ENCODE peak calls at places on chromosomes 1 and 21, in four cellular contexts. One of them, this sample, is unnamed.

GRCh38 chr21:30340714-30341573 is 3.5 kb upstream of the KRTAP27-1 start:
- DNase-seq in HuH-7.5: peak; percentile 4
- DNase-seq in K562: peak; percentile 37
- DNase-seq in ELR: peak; percentile 23
- DNase-seq in this sample: peak; percentile 6

GRCh38 chr21:34996304-34997081 is 52.6 kb downstream of the RUNX1 start:
- DNase-seq in ELR: peak; percentile 39
- DNase-seq in HuH-7.5: no peak
- DNase-seq in K562: peak; percentile 92
- DNase-seq in this sample: peak; percentile 55

GRCh38 chr1:197774691-197775281 is 494 bp downstream of the DENND1B start:
- DNase-seq in HuH-7.5: peak; percentile 22
- DNase-seq in ELR: peak; percentile 81
- DNase-seq in K562: peak; percentile 69
- DNase-seq in this sample: peak; percentile 82

GRCh38 chr1:85277027-85277625 is 694 bp upstream of the BCL10 start:
- DNase-seq in ELR: no peak
- DNase-seq in HuH-7.5: no peak
- DNase-seq in K562: no peak
- DNase-seq in this sample: no peak

GRCh38 chr1:246765521-246765920 is 41.3 kb downstream of the SCCPDH start:
- DNase-seq in ELR: no peak
- DNase-seq in HuH-7.5: no peak
- DNase-seq in K562: no peak
- DNase-seq in this sample: no peak

GRCh38 chr1:221698579-221699349 is 43.1 kb downstream of the DUSP10 start:
- DNase-seq in K562: no peak
- DNase-seq in ELR: no peak
- DNase-seq in HuH-7.5: no peak
- DNase-seq in this sample: no peak

GRCh38 chr1:28582248-28582615 is 9.8 kb upstream of the RAB42 start:
- DNase-seq in ELR: peak; percentile 54
- DNase-seq in HuH-7.5: peak; percentile 42
- DNase-seq in K562: no peak
- DNase-seq in this sample: no peak

GRCh38 chr1:54277451-54278355 is 77.7 kb downstream of the MRPL37 start:
- DNase-seq in K562: no peak
- DNase-seq in HuH-7.5: no peak
- DNase-seq in ELR: no peak
- DNase-seq in this sample: no peak

GRCh38 chr1:64378826-64379225 is 91.1 kb upstream of the CACHD1 start:
- DNase-seq in HuH-7.5: no peak
- DNase-seq in K562: no peak
- DNase-seq in ELR: no peak
- DNase-seq in this sample: no peak

GRCh38 chr1:209685835-209686234 is 10.6 kb downstream of the G0S2 start:
- DNase-seq in HuH-7.5: no peak
- DNase-seq in K562: no peak
- DNase-seq in ELR: no peak
- DNase-seq in this sample: no peak

GRCh38 chr1:167627865-167628641 is 2.0 kb upstream of the RCSD1 start:
- DNase-seq in HuH-7.5: peak; percentile 53
- DNase-seq in ELR: no peak
- DNase-seq in K562: peak; percentile 98
- DNase-seq in this sample: peak; percentile 74

GRCh38 chr1:47189844-47190562 is at the start of gene PDZK1IP1:
- DNase-seq in ELR: peak; percentile 66
- DNase-seq in HuH-7.5: no peak
- DNase-seq in K562: peak; percentile 60
- DNase-seq in this sample: peak; percentile 62

GRCh38 chr21:45519182-45519581 is 23.1 kb downstream of the SLC19A1 start:
- DNase-seq in ELR: no peak
- DNase-seq in K562: no peak
- DNase-seq in HuH-7.5: no peak
- DNase-seq in this sample: no peak

GRCh38 chr1:220213381-220213983 is 58.8 kb downstream of the RAB3GAP2 start:
- DNase-seq in K562: no peak
- DNase-seq in HuH-7.5: peak; percentile 26
- DNase-seq in ELR: peak; percentile 8
- DNase-seq in this sample: no peak

GRCh38 chr21:28310711-28311110 is 682.0 kb downstream of the LTN1 start:
- DNase-seq in ELR: no peak
- DNase-seq in K562: no peak
- DNase-seq in HuH-7.5: no peak
- DNase-seq in this sample: no peak

GRCh38 chr21:14438204-14438603 is 55.3 kb upstream of the HSPA13 start:
- DNase-seq in ELR: no peak
- DNase-seq in K562: no peak
- DNase-seq in HuH-7.5: no peak
- DNase-seq in this sample: no peak

GRCh38 chr1:9716404-9717192 is 65.1 kb downstream of the PIK3CD start:
- DNase-seq in HuH-7.5: no peak
- DNase-seq in K562: no peak
- DNase-seq in ELR: no peak
- DNase-seq in this sample: no peak

GRCh38 chr1:200802865-200803512 is 64.3 kb downstream of the CAMSAP2 start:
- DNase-seq in ELR: peak; percentile 86
- DNase-seq in K562: peak; percentile 88
- DNase-seq in HuH-7.5: peak; percentile 46
- DNase-seq in this sample: peak; percentile 72

GRCh38 chr1:61081637-61082335 is 575 bp upstream of the NFIA start:
- DNase-seq in K562: peak; percentile 73
- DNase-seq in ELR: peak; percentile 51
- DNase-seq in HuH-7.5: peak; percentile 75
- DNase-seq in this sample: peak; percentile 84

GRCh38 chr1:204150702-204151561 is 912 bp downstream of the ETNK2 start:
- DNase-seq in HuH-7.5: no peak
- DNase-seq in K562: no peak
- DNase-seq in ELR: no peak
- DNase-seq in this sample: no peak

GRCh38 chr1:235329139-235329808 is 904 bp downstream of the GGPS1 start:
- DNase-seq in ELR: peak; percentile 67
- DNase-seq in HuH-7.5: no peak
- DNase-seq in K562: peak; percentile 73
- DNase-seq in this sample: peak; percentile 77

GRCh38 chr1:222454782-222455181 is 93.1 kb downstream of the HHIPL2 start:
- DNase-seq in ELR: peak; percentile 65
- DNase-seq in HuH-7.5: no peak
- DNase-seq in K562: no peak
- DNase-seq in this sample: no peak

GRCh38 chr1:24866211-24867063 is 63.6 kb downstream of the RUNX3 start:
- DNase-seq in ELR: no peak
- DNase-seq in HuH-7.5: no peak
- DNase-seq in K562: no peak
- DNase-seq in this sample: no peak

GRCh38 chr1:183562701-183563100 is 27.6 kb downstream of the NCF2 start:
- DNase-seq in K562: no peak
- DNase-seq in HuH-7.5: no peak
- DNase-seq in ELR: no peak
- DNase-seq in this sample: no peak

GRCh38 chr1:58249729-58250586 is 296.6 kb downstream of the OMA1 start:
- DNase-seq in K562: peak; percentile 12
- DNase-seq in HuH-7.5: peak; percentile 32
- DNase-seq in ELR: peak; percentile 43
- DNase-seq in this sample: peak; percentile 24

GRCh38 chr1:164805399-164805798 is 246.4 kb downstream of the PBX1 start:
- DNase-seq in ELR: no peak
- DNase-seq in K562: no peak
- DNase-seq in HuH-7.5: no peak
- DNase-seq in this sample: no peak

GRCh38 chr1:238136265-238136664 is 245.5 kb upstream of the ZP4 start:
- DNase-seq in HuH-7.5: no peak
- DNase-seq in K562: no peak
- DNase-seq in ELR: no peak
- DNase-seq in this sample: no peak

GRCh38 chr1:223233019-223233409 is 90.0 kb upstream of the TLR5 start:
- DNase-seq in HuH-7.5: no peak
- DNase-seq in K562: peak; percentile 20
- DNase-seq in ELR: no peak
- DNase-seq in this sample: no peak

GRCh38 chr1:107110346-107110745 is 30.5 kb upstream of the NTNG1 start:
- DNase-seq in ELR: no peak
- DNase-seq in HuH-7.5: no peak
- DNase-seq in K562: no peak
- DNase-seq in this sample: no peak

GRCh38 chr1:32869844-32870614 is 683 bp downstream of the FNDC5 start:
- DNase-seq in K562: no peak
- DNase-seq in ELR: no peak
- DNase-seq in HuH-7.5: no peak
- DNase-seq in this sample: no peak

GRCh38 chr1:177053648-177054047 is 110.9 kb downstream of the ASTN1 start:
- DNase-seq in HuH-7.5: no peak
- DNase-seq in K562: no peak
- DNase-seq in ELR: no peak
- DNase-seq in this sample: no peak

GRCh38 chr21:26453258-26453657 is 119.8 kb downstream of the CYYR1 start:
- DNase-seq in ELR: no peak
- DNase-seq in HuH-7.5: no peak
- DNase-seq in K562: no peak
- DNase-seq in this sample: no peak

GRCh38 chr1:235415008-235415904 is 48.0 kb downstream of the TBCE start:
- DNase-seq in HuH-7.5: peak; percentile 68
- DNase-seq in ELR: peak; percentile 84
- DNase-seq in K562: peak; percentile 84
- DNase-seq in this sample: peak; percentile 82

GRCh38 chr21:16773206-16773605 is 739.6 kb upstream of the CXADR start:
- DNase-seq in ELR: peak; percentile 30
- DNase-seq in K562: no peak
- DNase-seq in HuH-7.5: no peak
- DNase-seq in this sample: no peak

GRCh38 chr1:160076295-160076694 is 5.0 kb upstream of the KCNJ9 start:
- DNase-seq in ELR: peak; percentile 10
- DNase-seq in K562: no peak
- DNase-seq in HuH-7.5: no peak
- DNase-seq in this sample: no peak